ENCODE peak calls at places on chromosomes 6 and 20, in six cellular contexts. One of them, this sample, is unnamed.

GRCh38 chr6:156174026-156174880 is 602.9 kb upstream of the ARID1B start:
- DNase-seq in AG04450: no peak
- DNase-seq in CD8-positive, alpha-beta memory T cell: no peak
- DNase-seq in mammary epithelial cell: peak
- DNase-seq in mesenchymal stem cell: no peak
- DNase-seq in right cardiac atrium: no peak
- DNase-seq in this sample: no peak

GRCh38 chr6:146795734-146796133 is 197.0 kb downstream of the ADGB start:
- DNase-seq in mammary epithelial cell: no peak
- DNase-seq in CD8-positive, alpha-beta memory T cell: no peak
- DNase-seq in right cardiac atrium: no peak
- DNase-seq in mesenchymal stem cell: no peak
- DNase-seq in AG04450: no peak
- DNase-seq in this sample: no peak

GRCh38 chr20:36153754-36154695 is 515 bp upstream of the EPB41L1 start:
- DNase-seq in right cardiac atrium: peak
- DNase-seq in mesenchymal stem cell: peak
- DNase-seq in CD8-positive, alpha-beta memory T cell: no peak
- DNase-seq in AG04450: no peak
- DNase-seq in mammary epithelial cell: peak
- DNase-seq in this sample: no peak

GRCh38 chr6:112296122-112296521 is 41.8 kb upstream of the LAMA4 start:
- DNase-seq in mammary epithelial cell: peak
- DNase-seq in CD8-positive, alpha-beta memory T cell: no peak
- DNase-seq in right cardiac atrium: no peak
- DNase-seq in AG04450: no peak
- DNase-seq in mesenchymal stem cell: peak
- DNase-seq in this sample: no peak

GRCh38 chr6:161418458-161418945 is 144.6 kb upstream of the AGPAT4 start:
- DNase-seq in mesenchymal stem cell: peak
- DNase-seq in right cardiac atrium: no peak
- DNase-seq in mammary epithelial cell: peak
- DNase-seq in AG04450: peak
- DNase-seq in CD8-positive, alpha-beta memory T cell: no peak
- DNase-seq in this sample: peak

GRCh38 chr20:23331951-23332350 is 18.6 kb upstream of the NXT1 start:
- DNase-seq in mesenchymal stem cell: no peak
- DNase-seq in right cardiac atrium: no peak
- DNase-seq in CD8-positive, alpha-beta memory T cell: no peak
- DNase-seq in AG04450: no peak
- DNase-seq in mammary epithelial cell: no peak
- DNase-seq in this sample: no peak

GRCh38 chr6:37624606-37625574 is 72.8 kb downstream of the MDGA1 start:
- DNase-seq in right cardiac atrium: peak
- DNase-seq in mesenchymal stem cell: no peak
- DNase-seq in mammary epithelial cell: peak
- DNase-seq in AG04450: no peak
- DNase-seq in CD8-positive, alpha-beta memory T cell: no peak
- DNase-seq in this sample: peak

GRCh38 chr6:15533379-15534044 is 129.3 kb downstream of the DTNBP1 start:
- DNase-seq in mesenchymal stem cell: peak
- DNase-seq in mammary epithelial cell: no peak
- DNase-seq in AG04450: no peak
- DNase-seq in right cardiac atrium: no peak
- DNase-seq in CD8-positive, alpha-beta memory T cell: no peak
- DNase-seq in this sample: no peak

GRCh38 chr6:7777062-7777461 is 51.2 kb downstream of the BMP6 start:
- DNase-seq in right cardiac atrium: no peak
- DNase-seq in mesenchymal stem cell: no peak
- DNase-seq in mammary epithelial cell: no peak
- DNase-seq in AG04450: no peak
- DNase-seq in CD8-positive, alpha-beta memory T cell: no peak
- DNase-seq in this sample: no peak

GRCh38 chr20:41047279-41047974 is 18.8 kb downstream of the TOP1 start:
- DNase-seq in right cardiac atrium: no peak
- DNase-seq in mammary epithelial cell: no peak
- DNase-seq in AG04450: no peak
- DNase-seq in CD8-positive, alpha-beta memory T cell: no peak
- DNase-seq in mesenchymal stem cell: peak
- DNase-seq in this sample: no peak
- H3K4me3 ChIP-seq in right cardiac atrium: peak
- H3K4me3 ChIP-seq in mammary epithelial cell: peak
- H3K4me3 ChIP-seq in AG04450: peak
- H3K4me3 ChIP-seq in CD8-positive, alpha-beta memory T cell: peak
- H3K4me3 ChIP-seq in mesenchymal stem cell: peak
- H3K4me3 ChIP-seq in this sample: peak

GRCh38 chr6:168133707-168134398 is 54.8 kb upstream of the FRMD1 start:
- DNase-seq in right cardiac atrium: no peak
- DNase-seq in AG04450: no peak
- DNase-seq in mammary epithelial cell: no peak
- DNase-seq in CD8-positive, alpha-beta memory T cell: no peak
- DNase-seq in mesenchymal stem cell: no peak
- DNase-seq in this sample: no peak

GRCh38 chr6:168134399-168135201 is 55.6 kb upstream of the FRMD1 start:
- DNase-seq in right cardiac atrium: no peak
- DNase-seq in mesenchymal stem cell: no peak
- DNase-seq in CD8-positive, alpha-beta memory T cell: no peak
- DNase-seq in AG04450: no peak
- DNase-seq in mammary epithelial cell: no peak
- DNase-seq in this sample: no peak

GRCh38 chr6:168132531-168133184 is 53.6 kb upstream of the FRMD1 start:
- DNase-seq in right cardiac atrium: peak
- DNase-seq in mammary epithelial cell: no peak
- DNase-seq in mesenchymal stem cell: peak
- DNase-seq in CD8-positive, alpha-beta memory T cell: no peak
- DNase-seq in AG04450: peak
- DNase-seq in this sample: no peak

GRCh38 chr6:168131464-168132415 is 52.7 kb upstream of the FRMD1 start:
- DNase-seq in right cardiac atrium: no peak
- DNase-seq in mammary epithelial cell: no peak
- DNase-seq in AG04450: no peak
- DNase-seq in CD8-positive, alpha-beta memory T cell: no peak
- DNase-seq in mesenchymal stem cell: no peak
- DNase-seq in this sample: no peak

DNA sequence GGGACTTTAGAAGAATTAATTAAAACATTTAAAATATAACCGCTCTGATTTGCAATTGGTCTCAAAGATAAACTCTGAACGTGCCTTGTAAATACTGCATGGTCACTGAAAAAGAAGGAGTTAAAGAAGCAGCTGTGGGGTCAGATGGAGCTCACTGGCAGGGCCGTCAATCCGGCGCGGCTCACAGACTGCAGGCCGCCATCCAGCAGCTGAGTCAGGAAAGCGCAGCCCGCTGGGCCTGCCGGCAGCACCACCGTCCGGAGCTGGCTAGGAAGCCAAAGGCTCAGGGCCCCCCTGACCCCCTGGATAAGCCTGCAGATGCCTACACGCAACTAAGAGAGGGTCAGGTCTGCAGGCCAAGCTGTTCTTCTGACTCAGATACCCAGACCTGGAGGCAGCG is 54.2 kb upstream of the FRMD1 start:
- DNase-seq in CD8-positive, alpha-beta memory T cell: no peak
- DNase-seq in right cardiac atrium: peak
- DNase-seq in mammary epithelial cell: no peak
- DNase-seq in mesenchymal stem cell: peak
- DNase-seq in AG04450: no peak
- DNase-seq in this sample: no peak
- H3K4me3 ChIP-seq in CD8-positive, alpha-beta memory T cell: no peak
- H3K4me3 ChIP-seq in right cardiac atrium: peak
- H3K4me3 ChIP-seq in mammary epithelial cell: no peak
- H3K4me3 ChIP-seq in mesenchymal stem cell: peak
- H3K4me3 ChIP-seq in AG04450: peak
- H3K4me3 ChIP-seq in this sample: no peak

DNA sequence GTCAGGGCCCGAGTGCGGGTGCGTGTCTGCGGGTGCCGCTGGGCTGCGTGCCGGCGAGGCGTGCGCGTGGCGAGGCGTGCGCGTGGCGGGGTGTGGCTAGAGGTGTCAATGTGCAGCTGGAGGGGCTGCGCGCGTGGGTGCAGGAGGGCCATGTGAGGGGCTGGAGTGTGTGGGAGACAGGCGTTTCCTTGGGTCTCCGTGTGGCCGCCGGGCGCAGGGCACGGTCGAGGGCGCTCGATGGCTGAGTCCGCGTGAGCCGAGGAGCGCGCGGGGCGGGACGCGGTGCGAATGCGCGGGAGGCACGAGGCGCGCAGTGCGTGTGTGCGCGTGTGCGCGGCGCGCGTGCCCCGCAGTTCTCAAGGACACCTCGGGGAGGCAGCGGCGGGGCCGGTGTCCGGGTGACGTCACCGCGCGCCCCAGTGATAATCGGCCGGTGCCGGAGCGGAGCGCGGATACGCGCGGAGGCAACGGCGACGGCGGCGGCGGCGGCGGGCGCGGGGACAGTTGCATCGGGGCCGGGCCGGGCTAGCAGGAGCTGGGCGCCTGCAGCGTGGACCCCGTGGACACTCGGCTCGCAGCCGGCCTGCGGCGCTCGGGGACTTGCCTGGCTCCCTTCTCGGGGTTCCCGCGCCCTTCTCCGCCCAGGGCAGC is 38.7 kb downstream of the YTHDF1 start:
- DNase-seq in CD8-positive, alpha-beta memory T cell: no peak
- DNase-seq in right cardiac atrium: no peak
- DNase-seq in mesenchymal stem cell: no peak
- DNase-seq in AG04450: no peak
- DNase-seq in mammary epithelial cell: no peak
- DNase-seq in this sample: no peak
- H3K4me3 ChIP-seq in CD8-positive, alpha-beta memory T cell: no peak
- H3K4me3 ChIP-seq in right cardiac atrium: no peak
- H3K4me3 ChIP-seq in mesenchymal stem cell: no peak
- H3K4me3 ChIP-seq in AG04450: no peak
- H3K4me3 ChIP-seq in mammary epithelial cell: no peak
- H3K4me3 ChIP-seq in this sample: no peak

GRCh38 chr6:128889870-128890269 is 6.9 kb downstream of the LAMA2 start:
- DNase-seq in AG04450: no peak
- DNase-seq in right cardiac atrium: no peak
- DNase-seq in mammary epithelial cell: no peak
- DNase-seq in CD8-positive, alpha-beta memory T cell: no peak
- DNase-seq in mesenchymal stem cell: no peak
- DNase-seq in this sample: no peak

GRCh38 chr6:128882560-128882959 is 378 bp upstream of the LAMA2 start:
- DNase-seq in mammary epithelial cell: no peak
- DNase-seq in CD8-positive, alpha-beta memory T cell: no peak
- DNase-seq in mesenchymal stem cell: no peak
- DNase-seq in AG04450: no peak
- DNase-seq in right cardiac atrium: no peak
- DNase-seq in this sample: no peak

GRCh38 chr6:128882991-128883571 is at the start of gene LAMA2:
- DNase-seq in AG04450: peak
- DNase-seq in mesenchymal stem cell: peak
- DNase-seq in CD8-positive, alpha-beta memory T cell: no peak
- DNase-seq in right cardiac atrium: peak
- DNase-seq in mammary epithelial cell: no peak
- DNase-seq in this sample: peak

GRCh38 chr6:128888444-128889175 is 5.7 kb downstream of the LAMA2 start:
- DNase-seq in CD8-positive, alpha-beta memory T cell: no peak
- DNase-seq in mammary epithelial cell: no peak
- DNase-seq in right cardiac atrium: no peak
- DNase-seq in AG04450: no peak
- DNase-seq in mesenchymal stem cell: no peak
- DNase-seq in this sample: no peak

DNA sequence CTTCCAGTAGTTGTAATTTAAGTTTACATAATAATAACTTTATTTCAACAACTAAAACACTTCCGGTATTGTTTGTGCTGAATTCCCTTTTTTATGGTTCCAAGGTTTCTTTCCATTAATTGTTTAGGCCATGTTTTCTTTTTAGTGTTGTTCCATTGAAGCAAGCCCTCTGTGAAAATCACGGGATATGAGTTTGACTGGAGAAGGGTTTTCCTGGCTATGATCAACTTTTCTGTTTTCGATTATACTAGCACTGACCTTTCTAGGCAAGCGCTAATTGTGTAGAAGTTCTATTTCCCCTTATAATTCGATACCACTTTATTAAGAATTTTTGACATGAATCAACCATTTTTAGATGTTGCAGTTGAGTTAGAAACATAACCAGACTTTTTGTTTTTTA is 2.4 kb downstream of the LAMA2 start:
- DNase-seq in mammary epithelial cell: no peak
- DNase-seq in CD8-positive, alpha-beta memory T cell: no peak
- DNase-seq in right cardiac atrium: no peak
- DNase-seq in AG04450: no peak
- DNase-seq in mesenchymal stem cell: no peak
- DNase-seq in this sample: no peak
- H3K4me3 ChIP-seq in mammary epithelial cell: no peak
- H3K4me3 ChIP-seq in CD8-positive, alpha-beta memory T cell: no peak
- H3K4me3 ChIP-seq in right cardiac atrium: peak
- H3K4me3 ChIP-seq in AG04450: no peak
- H3K4me3 ChIP-seq in mesenchymal stem cell: peak
- H3K4me3 ChIP-seq in this sample: no peak

This sample was measured in GM06990.